ENCODE peak calls at places on chromosomes 1 and 21, in five cellular contexts. Z, X, M, G and C are unnamed samples. For H3K27me3 and H3K4me1, the result is how much of the 10 kb centered on the place peaks cover.

GRCh38 chr1:54558434-54559030 is 10.5 kb downstream of the ACOT11 start:
- DNase-seq in Z (no peak), X (no peak), M (no peak), G (no peak), C (no peak)

GRCh38 chr1:13700521-13701273 is 709 bp downstream of the PRDM2 start:
- DNase-seq in Z (peak), X (no peak), M (peak), G (no peak), C (no peak)

GRCh38 chr1:902802-903201 is 20.9 kb upstream of the SAMD11 start:
- DNase-seq in Z (no peak), X (no peak), M (no peak), G (no peak), C (no peak)

GRCh38 chr1:60273185-60273584 is 199.6 kb upstream of the C1orf87 start:
- DNase-seq in Z (no peak), X (no peak), M (no peak), G (no peak), C (no peak)

GRCh38 chr1:100786870-100787269 is 67.3 kb downstream of the VCAM1 start:
- DNase-seq in Z (no peak), X (no peak), M (peak), G (no peak), C (no peak)

GRCh38 chr1:206566976-206567375 is 45.3 kb downstream of the EIF2D start:
- DNase-seq in Z (no peak), X (no peak), M (no peak), G (no peak), C (no peak)

GRCh38 chr21:45508607-45509565 is 33.4 kb downstream of the SLC19A1 start:
- DNase-seq in Z (no peak), X (no peak), M (peak), G (no peak), C (peak)

GRCh38 chr1:22673486-22674409 is 20.7 kb downstream of the C1QB start:
- DNase-seq in Z (peak), X (peak), M (peak), G (no peak), C (peak)

GRCh38 chr1:226823643-226824042 is 46.8 kb upstream of the PSEN2 start:
- DNase-seq in Z (no peak), X (no peak), M (no peak), G (no peak), C (no peak)

GRCh38 chr1:218748071-218748470 is 402.9 kb downstream of the TGFB2 start:
- DNase-seq in Z (no peak), X (no peak), M (no peak), G (no peak), C (no peak)

GRCh38 chr1:84877592-84877991 is 15.4 kb downstream of the LPAR3 start:
- DNase-seq in Z (no peak), X (no peak), M (no peak), G (no peak), C (no peak)

GRCh38 chr1:212858461-212859265 is 588 bp downstream of the FLVCR1 start:
- DNase-seq in Z (peak), X (no peak), M (peak), G (no peak), C (peak)

GRCh38 chr1:58768971-58769808 is 14.7 kb downstream of the JUN start:
- DNase-seq in Z (peak), X (no peak), M (peak), G (no peak), C (peak)

GRCh38 chr1:46285730-46286477 is 17.5 kb downstream of the LRRC41 start:
- DNase-seq in Z (no peak), X (no peak), M (peak), G (no peak), C (no peak)

GRCh38 chr1:29944253-29944652 is 707.9 kb downstream of the PTPRU start:
- DNase-seq in Z (no peak), X (no peak), M (peak), G (no peak), C (no peak)

GRCh38 chr1:34790985-34791384 is 1.8 kb upstream of the GJA4 start:
- DNase-seq in Z (no peak), X (no peak), M (no peak), G (no peak), C (no peak)

GRCh38 chr1:53343831-53344668 is 16.2 kb upstream of the LRP8 start:
- DNase-seq in Z (no peak), X (no peak), M (no peak), G (no peak), C (no peak)

GRCh38 chr1:55812281-55812680 is 597.1 kb upstream of the USP24 start:
- DNase-seq in Z (no peak), X (no peak), M (no peak), G (no peak), C (no peak)

GRCh38 chr1:207848234-207848633 is 62.7 kb downstream of the CD34 start:
- DNase-seq in Z (peak), X (no peak), M (peak), G (no peak), C (peak)

GRCh38 chr1:91553196-91553595 is 52.5 kb downstream of the CDC7 start:
- DNase-seq in Z (no peak), X (no peak), M (no peak), G (no peak), C (no peak)

GRCh38 chr21:35028451-35028757 is 20.7 kb downstream of the RUNX1 start:
- DNase-seq in Z (no peak), X (no peak), M (no peak), G (no peak), C (no peak)

GRCh38 chr1:111517464-111518225 is 14.2 kb upstream of the ADORA3 start:
- DNase-seq in Z (no peak), X (no peak), M (no peak), G (no peak), C (no peak)

GRCh38 chr1:155192346-155193274 is 15.1 kb downstream of the THBS3 start:
- DNase-seq in Z (no peak), X (no peak), M (peak), G (no peak), C (no peak)

GRCh38 chr1:109509176-109510134 is at the start of gene AMIGO1:
- DNase-seq in Z (peak), X (no peak), M (peak), G (no peak), C (no peak)

GRCh38 chr21:36159356-36159921 is 2.8 kb downstream of the DOP1B start:
- DNase-seq in Z (no peak), X (no peak), M (no peak), G (no peak), C (no peak)

GRCh38 chr21:36156339-36156814 is 247 bp upstream of the DOP1B start:
- DNase-seq in Z (peak), X (peak), M (peak), G (peak), C (peak)

GRCh38 chr21:36160850-36161178 is 4.2 kb downstream of the DOP1B start:
- DNase-seq in Z (no peak), X (no peak), M (no peak), G (no peak), C (no peak)

GRCh38 chr21:36156815-36157670 is at the start of gene DOP1B:
- DNase-seq in Z (peak), X (no peak), M (no peak), G (no peak), C (no peak)

GRCh38 chr21:36155603-36156338 is 853 bp upstream of the DOP1B start:
- DNase-seq in Z (no peak), X (no peak), M (no peak), G (no peak), C (no peak)
- TF ChIP-seq MAX in Z (no peak), X (no peak), M (peak), G (no peak), C (no peak)

GRCh38 chr1:230517786-230518185 is 91.7 kb upstream of the PGBD5 start:
- DNase-seq in Z (no peak), X (no peak), M (no peak), G (no peak), C (no peak)
- H3K27me3 ChIP-seq in Z (under half), X (under half), M (under half), G (under half), C (under half)

DNA sequence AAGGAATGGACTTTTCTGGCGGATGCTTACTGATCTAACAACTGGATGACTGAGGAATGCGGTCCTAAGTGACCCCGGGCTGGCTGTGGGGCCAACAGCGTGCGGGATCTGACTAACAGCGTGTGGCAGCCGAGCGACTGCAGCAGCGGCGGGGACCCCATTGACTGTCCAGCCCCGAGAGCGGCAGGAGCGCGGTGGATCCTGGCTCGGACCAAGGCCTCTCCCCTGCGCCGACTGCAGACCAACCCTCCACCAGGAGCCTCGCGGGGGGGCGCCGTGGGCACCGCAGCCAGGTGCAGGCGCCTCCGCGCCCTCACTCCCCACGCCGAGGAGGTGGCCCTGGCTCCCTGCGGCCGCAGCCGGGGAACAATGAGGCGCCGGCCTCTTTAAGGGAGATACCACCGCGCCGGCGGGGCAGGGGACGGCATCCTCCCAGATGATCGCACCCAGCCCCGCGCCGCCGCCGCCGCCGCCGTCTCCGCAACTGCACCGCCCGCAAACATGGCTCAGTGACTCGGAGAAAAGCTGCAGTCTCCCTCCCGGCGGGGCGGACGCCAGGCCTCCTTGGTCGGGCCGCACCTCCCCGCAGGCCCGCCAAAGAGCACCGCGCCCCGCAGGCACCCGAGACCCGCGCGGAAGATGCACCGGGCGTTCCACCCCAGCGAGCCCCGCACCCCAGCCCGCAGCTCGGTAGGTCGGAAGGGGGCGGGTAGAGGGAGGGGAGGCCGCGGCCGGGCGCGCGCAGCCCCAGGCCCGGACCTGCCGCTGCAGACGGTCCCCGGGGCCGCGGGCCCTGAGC is 694 bp upstream of the PDIK1L start:
- DNase-seq in Z (peak), X (peak), M (peak), G (no peak), C (peak)
- H3K4me1 ChIP-seq in Z (under half), X (under half), M (under half), G (under half), C (under half)

GRCh38 chr1:117655220-117655577 is 49.4 kb downstream of the TENT5C start:
- DNase-seq in Z (no peak), X (no peak), M (peak), G (no peak), C (no peak)

GRCh38 chr1:117657949-117658660 is 52.3 kb downstream of the TENT5C start:
- DNase-seq in Z (no peak), X (no peak), M (no peak), G (no peak), C (no peak)

GRCh38 chr1:117656202-117656641 is 50.4 kb downstream of the TENT5C start:
- DNase-seq in Z (no peak), X (no peak), M (peak), G (peak), C (no peak)

GRCh38 chr1:117658676-117659075 is 52.8 kb downstream of the TENT5C start:
- DNase-seq in Z (no peak), X (no peak), M (no peak), G (peak), C (no peak)

GRCh38 chr1:117657031-117657430 is 51.2 kb downstream of the TENT5C start:
- DNase-seq in Z (peak), X (no peak), M (no peak), G (no peak), C (peak)
- TF ChIP-seq MAX in Z (no peak), X (no peak), M (no peak), G (no peak), C (no peak)

DNA sequence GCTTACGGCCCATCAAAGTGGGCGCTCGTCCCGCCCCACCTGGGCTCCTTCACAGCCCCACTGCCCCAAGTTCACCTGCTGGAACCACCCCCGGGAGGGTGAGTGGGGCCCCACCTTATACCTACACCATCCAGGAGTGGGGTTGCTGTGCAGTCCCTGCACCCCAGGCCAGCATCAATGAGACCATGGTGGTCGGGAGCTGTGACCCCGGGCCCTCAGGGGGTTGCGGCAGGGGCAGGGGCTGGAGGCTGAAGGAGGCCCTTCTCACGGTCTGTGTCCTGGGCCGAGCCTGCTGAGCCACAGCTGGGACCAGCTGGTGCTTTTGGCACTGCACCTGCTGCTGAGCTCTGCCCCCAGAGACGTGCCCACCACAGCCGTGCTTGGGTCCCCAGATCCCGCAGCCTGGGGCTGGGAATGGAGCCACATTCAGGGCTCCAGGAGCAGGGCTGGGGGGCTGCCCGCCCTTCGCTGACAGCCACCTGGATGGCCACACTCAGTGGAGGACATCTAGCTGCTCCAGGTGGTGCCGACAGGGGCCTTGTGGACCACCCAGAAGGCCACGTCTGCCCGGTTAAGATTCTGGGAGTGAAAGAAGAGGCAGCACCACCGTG is 17.4 kb downstream of the ACTRT2 start:
- DNase-seq in Z (no peak), X (no peak), M (no peak), G (no peak), C (no peak)
- H3K27me3 ChIP-seq in Z (under half), X (under half), M (under half), G (under half), C (half or more)

DNA sequence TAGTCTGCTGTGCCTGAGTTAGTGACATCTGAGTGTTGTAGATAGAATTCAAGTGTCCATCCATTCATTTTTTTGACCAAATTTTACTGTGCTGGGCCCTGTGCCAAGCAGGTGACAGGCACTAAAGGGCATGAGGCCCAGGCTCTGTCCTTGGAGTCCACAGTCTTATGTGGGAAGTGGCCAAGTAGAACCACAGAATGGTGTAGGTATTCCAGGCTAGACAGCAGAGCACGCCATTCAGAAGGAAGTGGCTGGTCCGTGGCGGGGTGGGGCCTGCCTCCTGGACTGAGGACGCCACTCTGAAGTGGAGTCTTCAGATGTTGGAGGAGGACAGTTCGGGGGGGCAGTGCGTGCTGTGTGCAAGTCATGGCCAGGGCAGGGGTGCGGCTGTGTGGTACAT is 68.9 kb upstream of the ACTL8 start:
- DNase-seq in Z (no peak), X (no peak), M (no peak), G (no peak), C (no peak)
- H3K4me1 ChIP-seq in Z (under half), X (under half), M (under half), G (under half), C (under half)

DNA sequence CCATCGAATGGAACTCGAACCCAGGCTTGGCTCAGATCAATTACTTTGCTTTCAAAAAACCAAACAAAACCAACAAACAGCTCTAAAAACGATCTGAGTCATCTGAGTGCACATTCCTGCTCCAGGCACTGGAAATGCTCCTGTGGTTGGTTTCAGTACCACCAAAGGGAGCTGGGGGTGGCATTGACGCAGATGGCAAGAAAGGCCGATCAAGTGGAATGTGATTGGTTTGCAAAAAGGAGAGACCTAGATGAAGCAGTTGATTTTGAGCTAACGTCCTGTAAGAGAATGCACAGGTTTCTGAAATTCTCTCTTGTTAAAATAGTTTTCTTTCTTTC is 39.5 kb downstream of the PIK3CD start:
- DNase-seq in Z (no peak), X (no peak), M (no peak), G (no peak), C (no peak)
- TF ChIP-seq MAX in Z (no peak), X (no peak), M (no peak), G (no peak), C (no peak)